ENCODE peak calls at places on chromosomes 5 and 9, in eight cellular contexts. M, J, W, I, F, H, Q and T are unnamed samples. For H3K27me3, the result is how much of the 10 kb centered on the place peaks cover.

GRCh38 chr5:76074487-76074886 is 8.7 kb upstream of the SV2C start:
- DNase-seq in M (no peak), J (no peak), W (no peak), I (peak), F (peak), H (no peak), Q (no peak), T (no peak)

GRCh38 chr5:167049771-167050567 is 1241.5 kb upstream of the WWC1 start:
- DNase-seq in M (no peak), J (no peak), W (no peak), I (no peak), F (no peak), H (no peak), Q (no peak), T (no peak)

GRCh38 chr9:91530829-91531228 is 107.2 kb upstream of the NFIL3 start:
- DNase-seq in M (no peak), J (no peak), W (no peak), I (no peak), F (no peak), H (no peak), Q (no peak), T (no peak)

GRCh38 chr5:69138796-69139195 is 28.2 kb upstream of the CCNB1 start:
- DNase-seq in M (no peak), J (no peak), W (no peak), I (no peak), F (no peak), H (no peak), Q (no peak), T (no peak)

GRCh38 chr5:139861021-139861888 is 65.6 kb downstream of the PSD2 start:
- DNase-seq in M (no peak), J (peak), W (no peak), I (no peak), F (no peak), H (no peak), Q (no peak), T (no peak)

GRCh38 chr9:125359011-125359410 is 97.4 kb downstream of the GAPVD1 start:
- DNase-seq in M (no peak), J (no peak), W (no peak), I (no peak), F (no peak), H (no peak), Q (no peak), T (no peak)

GRCh38 chr9:7844283-7844682 is 44.7 kb upstream of the DMAC1 start:
- DNase-seq in M (no peak), J (no peak), W (no peak), I (peak), F (no peak), H (no peak), Q (no peak), T (no peak)

GRCh38 chr5:113202904-113203716 is 226.5 kb downstream of the DCP2 start:
- DNase-seq in M (no peak), J (peak), W (peak), I (peak), F (no peak), H (no peak), Q (no peak), T (peak)

GRCh38 chr9:93952784-93953491 is 2.2 kb downstream of the BARX1 start:
- DNase-seq in M (no peak), J (peak), W (no peak), I (peak), F (no peak), H (no peak), Q (no peak), T (no peak)

GRCh38 chr5:33867236-33867635 is 24.6 kb downstream of the ADAMTS12 start:
- DNase-seq in M (no peak), J (no peak), W (no peak), I (no peak), F (no peak), H (no peak), Q (no peak), T (no peak)

GRCh38 chr5:56317923-56318561 is 84.9 kb upstream of the ANKRD55 start:
- DNase-seq in M (no peak), J (no peak), W (no peak), I (no peak), F (no peak), H (peak), Q (no peak), T (no peak)

GRCh38 chr9:105425817-105426433 is 21.9 kb upstream of the FSD1L start:
- DNase-seq in M (no peak), J (no peak), W (no peak), I (peak), F (no peak), H (no peak), Q (no peak), T (no peak)

GRCh38 chr5:154406231-154406630 is 39.6 kb upstream of the SAP30L start:
- DNase-seq in M (no peak), J (no peak), W (no peak), I (no peak), F (no peak), H (no peak), Q (no peak), T (no peak)

GRCh38 chr5:38077652-38078051 is 180.7 kb upstream of the EGFLAM start:
- DNase-seq in M (no peak), J (no peak), W (no peak), I (no peak), F (no peak), H (no peak), Q (no peak), T (no peak)

GRCh38 chr9:87862536-87863268 is 20.0 kb upstream of the SPATA31E1 start:
- DNase-seq in M (no peak), J (no peak), W (no peak), I (no peak), F (no peak), H (no peak), Q (no peak), T (no peak)

GRCh38 chr5:117880932-117881331 is 1107.4 kb downstream of the DTWD2 start:
- DNase-seq in M (no peak), J (no peak), W (no peak), I (no peak), F (no peak), H (no peak), Q (no peak), T (no peak)

GRCh38 chr5:14101922-14102321 is 41.2 kb upstream of the TRIO start:
- DNase-seq in M (no peak), J (no peak), W (no peak), I (no peak), F (no peak), H (no peak), Q (no peak), T (no peak)

GRCh38 chr5:167244583-167244982 is 1046.9 kb upstream of the WWC1 start:
- DNase-seq in M (no peak), J (no peak), W (no peak), I (peak), F (no peak), H (no peak), Q (no peak), T (no peak)

GRCh38 chr9:18775969-18776368 is 257.0 kb downstream of the SAXO1 start:
- DNase-seq in M (no peak), J (no peak), W (no peak), I (no peak), F (no peak), H (no peak), Q (no peak), T (no peak)

GRCh38 chr5:148090200-148090599 is 26.4 kb downstream of the SPINK5 start:
- DNase-seq in M (no peak), J (no peak), W (no peak), I (no peak), F (no peak), H (no peak), Q (no peak), T (no peak)
- H3K27me3 ChIP-seq in M (under half), J (under half), W (under half), I (under half), F (under half), H (under half), Q (under half), T (under half)

GRCh38 chr5:143395638-143396352 is 7.7 kb downstream of the NR3C1 start:
- DNase-seq in M (no peak), J (no peak), W (no peak), I (no peak), F (no peak), H (peak), Q (no peak), T (no peak)

GRCh38 chr5:143398451-143399237 is 4.8 kb downstream of the NR3C1 start:
- DNase-seq in M (no peak), J (no peak), W (no peak), I (no peak), F (no peak), H (no peak), Q (no peak), T (no peak)

GRCh38 chr5:143398053-143398355 is 5.5 kb downstream of the NR3C1 start:
- DNase-seq in M (no peak), J (no peak), W (no peak), I (no peak), F (no peak), H (no peak), Q (no peak), T (no peak)

GRCh38 chr5:143397302-143398052 is 6.0 kb downstream of the NR3C1 start:
- DNase-seq in M (no peak), J (no peak), W (no peak), I (no peak), F (no peak), H (no peak), Q (no peak), T (no peak)

DNA sequence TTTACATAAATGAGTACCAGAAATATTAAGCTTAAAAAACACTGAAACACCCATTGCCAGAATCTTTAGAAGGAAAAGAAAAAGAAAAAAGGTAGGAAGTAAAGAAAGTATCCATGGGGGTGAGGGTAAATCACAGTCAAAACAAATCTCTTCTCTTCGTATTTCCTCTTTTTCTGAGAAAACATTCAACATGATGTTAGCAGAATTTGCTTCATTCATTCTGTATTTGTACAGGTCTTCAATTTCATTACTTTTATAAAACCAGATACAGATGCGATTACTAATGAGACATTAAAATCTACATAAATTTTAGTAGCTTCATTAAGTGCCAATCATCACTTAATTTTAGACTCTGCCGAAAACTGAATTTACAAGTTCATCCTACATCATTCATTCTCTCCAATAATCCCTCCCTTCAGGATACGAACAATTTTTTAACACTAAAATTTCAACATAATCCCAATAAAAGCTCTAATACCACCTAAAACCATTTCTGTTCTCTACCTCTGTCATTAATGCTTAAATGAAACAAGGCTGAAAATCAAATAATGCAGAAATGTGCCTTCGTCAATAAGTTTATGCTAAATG is 7.0 kb downstream of the NR3C1 start:
- DNase-seq in M (no peak), J (no peak), W (no peak), I (no peak), F (no peak), H (peak), Q (no peak), T (no peak)
- H3K4me3 ChIP-seq in M (no peak), J (no peak), W (peak), I (no peak), F (no peak), H (peak), Q (peak), T (no peak)

DNA sequence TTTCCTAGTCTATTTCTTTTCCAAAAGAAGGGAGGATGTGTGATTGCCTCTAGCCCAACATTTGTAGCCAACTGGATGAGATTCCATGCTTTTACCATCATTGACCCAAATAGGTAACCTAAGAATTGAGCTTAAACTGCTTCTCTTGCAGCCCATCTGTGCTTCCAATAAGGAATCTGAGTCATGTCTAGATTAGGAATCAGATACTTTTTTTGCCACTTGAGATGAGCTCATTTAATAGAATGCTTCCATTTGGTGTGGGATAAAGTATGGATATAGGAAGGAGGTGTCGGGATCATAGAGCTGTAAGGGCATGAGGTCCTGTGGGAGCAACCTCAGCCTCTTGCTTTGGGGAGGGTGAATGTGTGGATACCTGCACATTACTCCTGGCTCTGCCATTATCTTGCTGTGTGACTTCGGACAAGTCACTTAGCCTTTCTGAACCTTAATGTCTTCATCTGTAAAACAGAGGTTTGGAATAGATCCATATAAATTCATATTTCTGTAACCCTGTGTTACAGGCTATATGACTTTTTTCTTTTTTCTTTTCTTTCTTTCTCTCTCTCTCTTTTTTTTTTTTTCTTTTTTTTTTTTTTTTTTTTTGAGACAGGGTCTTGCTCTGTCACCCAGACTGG is 56.2 kb downstream of the MAP1B start:
- DNase-seq in M (no peak), J (no peak), W (no peak), I (no peak), F (no peak), H (no peak), Q (no peak), T (no peak)
- TF ChIP-seq CTCF in M (no peak), J (no peak), W (no peak), I (no peak), F (no peak), H (no peak), Q (no peak), T (no peak)

GRCh38 chr5:150507283-150508020 is 479 bp upstream of the NDST1 start:
- DNase-seq in M (peak), J (peak), W (no peak), I (no peak), F (no peak), H (no peak), Q (no peak), T (no peak)

GRCh38 chr5:150503977-150504620 is 3.8 kb upstream of the NDST1 start:
- DNase-seq in M (peak), J (peak), W (no peak), I (peak), F (no peak), H (no peak), Q (no peak), T (peak)

GRCh38 chr5:150506571-150507282 is 1.2 kb upstream of the NDST1 start:
- DNase-seq in M (no peak), J (peak), W (no peak), I (no peak), F (no peak), H (no peak), Q (no peak), T (no peak)

GRCh38 chr5:150505041-150505511 is 2.9 kb upstream of the NDST1 start:
- DNase-seq in M (no peak), J (no peak), W (no peak), I (no peak), F (no peak), H (no peak), Q (no peak), T (no peak)

GRCh38 chr5:150505816-150506215 is 2.1 kb upstream of the NDST1 start:
- DNase-seq in M (no peak), J (no peak), W (no peak), I (no peak), F (no peak), H (no peak), Q (no peak), T (no peak)
- H3K27me3 ChIP-seq in M (under half), J (under half), W (under half), I (under half), F (under half), H (under half), Q (under half), T (under half)

GRCh38 chr5:143687604-143688003 is 124.4 kb upstream of the HMHB1 start:
- DNase-seq in M (no peak), J (no peak), W (no peak), I (no peak), F (no peak), H (no peak), Q (no peak), T (no peak)

GRCh38 chr5:143682788-143683419 is 129.1 kb upstream of the HMHB1 start:
- DNase-seq in M (no peak), J (no peak), W (no peak), I (no peak), F (no peak), H (no peak), Q (no peak), T (no peak)

GRCh38 chr5:143682221-143682620 is 129.7 kb upstream of the HMHB1 start:
- DNase-seq in M (no peak), J (no peak), W (no peak), I (no peak), F (no peak), H (no peak), Q (no peak), T (no peak)

GRCh38 chr5:143683459-143683858 is 128.5 kb upstream of the HMHB1 start:
- DNase-seq in M (no peak), J (no peak), W (no peak), I (no peak), F (peak), H (no peak), Q (no peak), T (no peak)

DNA sequence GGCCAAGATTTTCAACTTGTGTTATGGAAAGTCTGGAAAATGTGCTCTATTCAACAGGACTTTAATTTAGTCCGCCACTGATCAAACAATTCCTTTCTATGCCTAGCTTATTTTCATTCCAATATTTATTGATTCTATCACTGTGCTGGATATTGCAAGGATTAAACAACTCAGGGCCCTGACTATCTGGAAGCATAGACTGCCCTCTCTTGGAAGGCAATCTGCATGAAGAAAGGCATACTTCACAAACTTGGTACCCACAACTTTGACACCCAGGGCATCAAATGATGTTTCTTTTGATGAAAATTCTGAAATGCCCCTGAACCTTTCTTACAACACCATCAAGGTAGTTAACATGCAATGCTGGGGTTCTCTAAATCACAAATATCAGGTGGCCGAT is 126.5 kb upstream of the HMHB1 start:
- DNase-seq in M (no peak), J (no peak), W (no peak), I (no peak), F (no peak), H (no peak), Q (no peak), T (no peak)
- H3K4me3 ChIP-seq in M (no peak), J (no peak), W (no peak), I (no peak), F (no peak), H (no peak), Q (no peak), T (no peak)

GRCh38 chr5:468401-468800 is 25.4 kb downstream of the EXOC3 start:
- DNase-seq in M (peak), J (peak), W (peak), I (no peak), F (no peak), H (no peak), Q (no peak), T (no peak)

GRCh38 chr5:471750-472058 is 28.7 kb downstream of the EXOC3 start:
- DNase-seq in M (no peak), J (no peak), W (peak), I (no peak), F (no peak), H (no peak), Q (no peak), T (no peak)

GRCh38 chr5:472076-472655 is 29.2 kb downstream of the EXOC3 start:
- DNase-seq in M (peak), J (peak), W (peak), I (peak), F (no peak), H (no peak), Q (peak), T (no peak)

GRCh38 chr5:470961-471749 is 28.2 kb downstream of the EXOC3 start:
- DNase-seq in M (peak), J (peak), W (peak), I (no peak), F (no peak), H (no peak), Q (no peak), T (no peak)

GRCh38 chr5:469752-470483 is 26.9 kb downstream of the EXOC3 start:
- DNase-seq in M (peak), J (peak), W (peak), I (no peak), F (no peak), H (no peak), Q (no peak), T (no peak)
- TF ChIP-seq CTCF in M (no peak), J (no peak), W (no peak), I (no peak), F (no peak), H (no peak), Q (no peak), T (no peak)

GRCh38 chr5:159971514-159971913 is 37.4 kb upstream of the TTC1 start:
- DNase-seq in M (no peak), J (no peak), W (no peak), I (no peak), F (no peak), H (no peak), Q (no peak), T (no peak)

GRCh38 chr5:159971038-159971437 is 37.9 kb upstream of the TTC1 start:
- DNase-seq in M (no peak), J (no peak), W (no peak), I (no peak), F (no peak), H (no peak), Q (no peak), T (no peak)

GRCh38 chr5:159971931-159972461 is 36.9 kb upstream of the TTC1 start:
- DNase-seq in M (peak), J (peak), W (no peak), I (peak), F (no peak), H (no peak), Q (no peak), T (no peak)

GRCh38 chr5:159972538-159973362 is 36.2 kb upstream of the TTC1 start:
- DNase-seq in M (no peak), J (no peak), W (no peak), I (peak), F (no peak), H (no peak), Q (no peak), T (no peak)

GRCh38 chr5:159969966-159970365 is 39.0 kb upstream of the TTC1 start:
- DNase-seq in M (no peak), J (no peak), W (no peak), I (no peak), F (no peak), H (no peak), Q (no peak), T (no peak)
- H3K27me3 ChIP-seq in M (under half), J (under half), W (half or more), I (under half), F (under half), H (under half), Q (under half), T (under half)

DNA sequence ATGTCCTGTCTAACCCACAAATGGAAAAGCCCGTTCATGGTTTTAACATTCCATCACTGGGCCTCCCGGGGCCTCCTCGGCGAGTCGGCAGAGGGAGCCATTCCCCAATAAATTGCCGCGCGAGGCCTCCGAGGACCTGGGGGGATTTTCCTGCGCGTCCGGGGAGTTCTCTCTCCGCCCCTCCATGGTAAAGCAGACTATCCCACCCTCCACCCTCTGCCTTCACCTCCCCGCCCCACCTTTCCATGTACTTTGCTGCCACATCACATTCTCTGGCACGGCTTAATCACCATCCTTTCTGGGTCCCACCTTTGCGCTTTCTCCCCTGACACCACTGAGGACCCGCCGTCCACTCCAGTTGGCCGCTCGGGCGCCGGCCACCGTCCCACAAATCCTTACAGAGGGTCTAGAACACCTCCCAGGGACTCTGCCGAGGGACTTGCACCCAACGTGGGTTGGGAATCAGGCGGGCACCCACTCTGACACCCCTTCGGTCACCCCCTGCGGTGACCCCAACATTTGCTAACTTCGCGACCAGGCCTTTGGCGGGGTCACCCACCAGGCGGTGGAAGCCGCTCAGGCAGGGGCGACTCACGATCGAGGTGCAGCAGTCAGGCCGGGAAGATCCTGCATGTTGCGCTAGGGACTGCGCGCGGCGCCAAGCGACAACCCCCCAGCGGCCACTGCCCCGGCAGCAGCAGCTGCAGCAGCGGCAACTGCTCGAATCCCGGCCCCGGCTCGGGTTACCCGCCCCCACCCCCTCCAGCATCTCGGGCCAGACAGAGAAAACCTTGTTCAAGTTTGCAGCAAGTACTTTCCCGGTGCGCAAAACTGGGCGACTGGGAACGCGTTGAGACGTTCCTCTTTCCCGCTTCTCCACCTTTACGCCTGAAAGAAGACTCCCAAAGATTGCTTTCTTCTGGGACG is at the start of gene MEGF10:
- DNase-seq in M (peak), J (peak), W (no peak), I (peak), F (no peak), H (no peak), Q (peak), T (no peak)
- H3K4me3 ChIP-seq in M (no peak), J (no peak), W (peak), I (peak), F (peak), H (no peak), Q (peak), T (no peak)